ENCODE peak calls at places on chromosomes 16 and 17, in eight cellular contexts. One of them, this sample, is unnamed.

GRCh38 chr16:66515543-66516171 is 34.3 kb downstream of the TK2 start:
- DNase-seq in fibroblast of the aortic adventitia: peak
- DNase-seq in HCT116: no peak
- DNase-seq in fibroblast of mammary gland: peak
- DNase-seq in neural progenitor cell: no peak
- DNase-seq in AG09309: no peak
- DNase-seq in tibial nerve: no peak
- DNase-seq in lower lobe of right lung: no peak
- DNase-seq in this sample: no peak

GRCh38 chr17:81164464-81165245 is 652 bp upstream of the PVALEF start:
- DNase-seq in fibroblast of the aortic adventitia: no peak
- DNase-seq in tibial nerve: no peak
- DNase-seq in lower lobe of right lung: peak
- DNase-seq in HCT116: no peak
- DNase-seq in neural progenitor cell: peak
- DNase-seq in AG09309: no peak
- DNase-seq in fibroblast of mammary gland: no peak
- DNase-seq in this sample: peak

GRCh38 chr17:21282231-21282630 is 2.3 kb upstream of the MAP2K3 start:
- DNase-seq in neural progenitor cell: no peak
- DNase-seq in fibroblast of the aortic adventitia: peak
- DNase-seq in lower lobe of right lung: no peak
- DNase-seq in HCT116: peak
- DNase-seq in tibial nerve: no peak
- DNase-seq in fibroblast of mammary gland: peak
- DNase-seq in AG09309: peak
- DNase-seq in this sample: no peak

GRCh38 chr16:71345031-71345430 is 13.5 kb upstream of the CALB2 start:
- DNase-seq in neural progenitor cell: peak
- DNase-seq in HCT116: no peak
- DNase-seq in fibroblast of the aortic adventitia: no peak
- DNase-seq in fibroblast of mammary gland: no peak
- DNase-seq in lower lobe of right lung: no peak
- DNase-seq in tibial nerve: no peak
- DNase-seq in AG09309: no peak
- DNase-seq in this sample: no peak

GRCh38 chr16:82185012-82185411 is 15.0 kb upstream of the MPHOSPH6 start:
- DNase-seq in fibroblast of mammary gland: no peak
- DNase-seq in neural progenitor cell: no peak
- DNase-seq in HCT116: no peak
- DNase-seq in AG09309: no peak
- DNase-seq in lower lobe of right lung: no peak
- DNase-seq in tibial nerve: no peak
- DNase-seq in fibroblast of the aortic adventitia: no peak
- DNase-seq in this sample: no peak

GRCh38 chr16:57374067-57374534 is 1.8 kb downstream of the CX3CL1 start:
- DNase-seq in HCT116: no peak
- DNase-seq in fibroblast of mammary gland: peak
- DNase-seq in fibroblast of the aortic adventitia: no peak
- DNase-seq in tibial nerve: no peak
- DNase-seq in AG09309: no peak
- DNase-seq in neural progenitor cell: no peak
- DNase-seq in lower lobe of right lung: no peak
- DNase-seq in this sample: no peak

GRCh38 chr16:4324871-4325740 is 9.2 kb downstream of the GLIS2 start:
- DNase-seq in HCT116: no peak
- DNase-seq in fibroblast of mammary gland: no peak
- DNase-seq in lower lobe of right lung: no peak
- DNase-seq in fibroblast of the aortic adventitia: no peak
- DNase-seq in tibial nerve: no peak
- DNase-seq in AG09309: no peak
- DNase-seq in neural progenitor cell: no peak
- DNase-seq in this sample: no peak

GRCh38 chr17:69480197-69480596 is 65.7 kb downstream of the MAP2K6 start:
- DNase-seq in tibial nerve: peak
- DNase-seq in AG09309: no peak
- DNase-seq in fibroblast of mammary gland: no peak
- DNase-seq in lower lobe of right lung: no peak
- DNase-seq in HCT116: no peak
- DNase-seq in neural progenitor cell: no peak
- DNase-seq in fibroblast of the aortic adventitia: no peak
- DNase-seq in this sample: no peak

GRCh38 chr16:88378836-88379693 is 3.7 kb upstream of the ZNF469 start:
- DNase-seq in AG09309: no peak
- DNase-seq in tibial nerve: no peak
- DNase-seq in HCT116: no peak
- DNase-seq in neural progenitor cell: no peak
- DNase-seq in fibroblast of mammary gland: no peak
- DNase-seq in lower lobe of right lung: peak
- DNase-seq in fibroblast of the aortic adventitia: no peak
- DNase-seq in this sample: peak

GRCh38 chr17:6101706-6102105 is 31.5 kb downstream of the WSCD1 start:
- DNase-seq in fibroblast of mammary gland: no peak
- DNase-seq in AG09309: no peak
- DNase-seq in fibroblast of the aortic adventitia: no peak
- DNase-seq in lower lobe of right lung: no peak
- DNase-seq in neural progenitor cell: no peak
- DNase-seq in tibial nerve: no peak
- DNase-seq in HCT116: no peak
- DNase-seq in this sample: peak

GRCh38 chr16:80263848-80264694 is 276.7 kb upstream of the DYNLRB2 start:
- DNase-seq in tibial nerve: no peak
- DNase-seq in lower lobe of right lung: no peak
- DNase-seq in fibroblast of mammary gland: no peak
- DNase-seq in HCT116: no peak
- DNase-seq in neural progenitor cell: no peak
- DNase-seq in AG09309: no peak
- DNase-seq in fibroblast of the aortic adventitia: no peak
- DNase-seq in this sample: no peak

GRCh38 chr16:4058386-4058785 is 57.9 kb downstream of the ADCY9 start:
- DNase-seq in tibial nerve: no peak
- DNase-seq in neural progenitor cell: no peak
- DNase-seq in AG09309: no peak
- DNase-seq in fibroblast of mammary gland: no peak
- DNase-seq in HCT116: no peak
- DNase-seq in lower lobe of right lung: no peak
- DNase-seq in fibroblast of the aortic adventitia: no peak
- DNase-seq in this sample: no peak

GRCh38 chr17:57915980-57916757 is 39.0 kb downstream of the CUEDC1 start:
- DNase-seq in AG09309: no peak
- DNase-seq in neural progenitor cell: peak
- DNase-seq in lower lobe of right lung: no peak
- DNase-seq in tibial nerve: no peak
- DNase-seq in HCT116: no peak
- DNase-seq in fibroblast of mammary gland: no peak
- DNase-seq in fibroblast of the aortic adventitia: no peak
- DNase-seq in this sample: no peak

GRCh38 chr16:57607676-57608461 is 20.6 kb upstream of the ADGRG1 start:
- DNase-seq in fibroblast of mammary gland: no peak
- DNase-seq in AG09309: no peak
- DNase-seq in fibroblast of the aortic adventitia: peak
- DNase-seq in lower lobe of right lung: no peak
- DNase-seq in HCT116: no peak
- DNase-seq in neural progenitor cell: no peak
- DNase-seq in tibial nerve: no peak
- DNase-seq in this sample: peak

GRCh38 chr17:42378597-42379594 is 9.3 kb downstream of the STAT3 start:
- DNase-seq in neural progenitor cell: no peak
- DNase-seq in tibial nerve: no peak
- DNase-seq in fibroblast of mammary gland: peak
- DNase-seq in lower lobe of right lung: no peak
- DNase-seq in fibroblast of the aortic adventitia: peak
- DNase-seq in HCT116: no peak
- DNase-seq in AG09309: no peak
- DNase-seq in this sample: no peak

GRCh38 chr17:47077576-47077975 is 98.5 kb upstream of the RPRML start:
- DNase-seq in fibroblast of mammary gland: peak
- DNase-seq in tibial nerve: no peak
- DNase-seq in neural progenitor cell: no peak
- DNase-seq in HCT116: no peak
- DNase-seq in fibroblast of the aortic adventitia: no peak
- DNase-seq in AG09309: no peak
- DNase-seq in lower lobe of right lung: no peak
- DNase-seq in this sample: no peak

GRCh38 chr16:84768061-84768797 is 51.6 kb upstream of the CRISPLD2 start:
- DNase-seq in lower lobe of right lung: no peak
- DNase-seq in fibroblast of the aortic adventitia: no peak
- DNase-seq in fibroblast of mammary gland: peak
- DNase-seq in tibial nerve: no peak
- DNase-seq in AG09309: no peak
- DNase-seq in neural progenitor cell: no peak
- DNase-seq in HCT116: no peak
- DNase-seq in this sample: no peak

GRCh38 chr16:86929149-86929871 is 351.0 kb downstream of the FOXL1 start:
- DNase-seq in fibroblast of the aortic adventitia: peak
- DNase-seq in tibial nerve: no peak
- DNase-seq in fibroblast of mammary gland: peak
- DNase-seq in HCT116: no peak
- DNase-seq in lower lobe of right lung: no peak
- DNase-seq in neural progenitor cell: no peak
- DNase-seq in AG09309: no peak
- DNase-seq in this sample: no peak

GRCh38 chr17:77741109-77741508 is 217.4 kb upstream of the TNRC6C start:
- DNase-seq in tibial nerve: no peak
- DNase-seq in AG09309: no peak
- DNase-seq in fibroblast of the aortic adventitia: no peak
- DNase-seq in lower lobe of right lung: no peak
- DNase-seq in HCT116: no peak
- DNase-seq in fibroblast of mammary gland: no peak
- DNase-seq in neural progenitor cell: no peak
- DNase-seq in this sample: peak

GRCh38 chr16:78744796-78745464 is 645.5 kb downstream of the WWOX start:
- DNase-seq in tibial nerve: no peak
- DNase-seq in fibroblast of the aortic adventitia: no peak
- DNase-seq in HCT116: no peak
- DNase-seq in fibroblast of mammary gland: no peak
- DNase-seq in lower lobe of right lung: no peak
- DNase-seq in neural progenitor cell: no peak
- DNase-seq in AG09309: no peak
- DNase-seq in this sample: no peak

GRCh38 chr16:636206-637080 is at the start of gene METTL26:
- DNase-seq in fibroblast of mammary gland: peak
- DNase-seq in tibial nerve: peak
- DNase-seq in fibroblast of the aortic adventitia: peak
- DNase-seq in neural progenitor cell: peak
- DNase-seq in AG09309: peak
- DNase-seq in lower lobe of right lung: peak
- DNase-seq in HCT116: peak
- DNase-seq in this sample: peak

GRCh38 chr16:66359012-66359411 is 7.5 kb upstream of the CDH5 start:
- DNase-seq in AG09309: peak
- DNase-seq in neural progenitor cell: no peak
- DNase-seq in fibroblast of the aortic adventitia: peak
- DNase-seq in fibroblast of mammary gland: peak
- DNase-seq in tibial nerve: no peak
- DNase-seq in lower lobe of right lung: no peak
- DNase-seq in HCT116: no peak
- DNase-seq in this sample: no peak

GRCh38 chr17:28726396-28726911 is 421 bp upstream of the TLCD1 start:
- DNase-seq in lower lobe of right lung: no peak
- DNase-seq in AG09309: no peak
- DNase-seq in tibial nerve: no peak
- DNase-seq in fibroblast of mammary gland: no peak
- DNase-seq in neural progenitor cell: peak
- DNase-seq in HCT116: peak
- DNase-seq in fibroblast of the aortic adventitia: peak
- DNase-seq in this sample: peak

GRCh38 chr17:17713839-17714238 is 32.6 kb downstream of the RAI1 start:
- DNase-seq in neural progenitor cell: no peak
- DNase-seq in HCT116: no peak
- DNase-seq in fibroblast of the aortic adventitia: peak
- DNase-seq in tibial nerve: no peak
- DNase-seq in fibroblast of mammary gland: peak
- DNase-seq in AG09309: no peak
- DNase-seq in lower lobe of right lung: peak
- DNase-seq in this sample: no peak
- H3K4me3 ChIP-seq in neural progenitor cell: no peak
- H3K4me3 ChIP-seq in HCT116: no peak
- H3K4me3 ChIP-seq in fibroblast of the aortic adventitia: no peak
- H3K4me3 ChIP-seq in tibial nerve: no peak
- H3K4me3 ChIP-seq in fibroblast of mammary gland: no peak
- H3K4me3 ChIP-seq in AG09309: no peak
- H3K4me3 ChIP-seq in lower lobe of right lung: no peak
- H3K4me3 ChIP-seq in this sample: no peak

GRCh38 chr16:65061263-65061662 is 60.6 kb downstream of the CDH11 start:
- DNase-seq in fibroblast of mammary gland: no peak
- DNase-seq in lower lobe of right lung: no peak
- DNase-seq in AG09309: no peak
- DNase-seq in tibial nerve: no peak
- DNase-seq in neural progenitor cell: no peak
- DNase-seq in HCT116: no peak
- DNase-seq in fibroblast of the aortic adventitia: no peak
- DNase-seq in this sample: no peak
- TF ChIP-seq CTCF in fibroblast of mammary gland: no peak
- TF ChIP-seq CTCF in lower lobe of right lung: no peak
- TF ChIP-seq CTCF in AG09309: no peak
- TF ChIP-seq CTCF in tibial nerve: no peak
- TF ChIP-seq CTCF in neural progenitor cell: no peak
- TF ChIP-seq CTCF in HCT116: no peak
- TF ChIP-seq CTCF in fibroblast of the aortic adventitia: no peak
- TF ChIP-seq CTCF in this sample: no peak

GRCh38 chr16:11350531-11351335 is 5.5 kb downstream of the RMI2 start:
- DNase-seq in neural progenitor cell: no peak
- DNase-seq in tibial nerve: no peak
- DNase-seq in fibroblast of mammary gland: peak
- DNase-seq in AG09309: peak
- DNase-seq in lower lobe of right lung: no peak
- DNase-seq in fibroblast of the aortic adventitia: peak
- DNase-seq in HCT116: no peak
- DNase-seq in this sample: no peak
- H3K4me3 ChIP-seq in neural progenitor cell: no peak
- H3K4me3 ChIP-seq in tibial nerve: no peak
- H3K4me3 ChIP-seq in fibroblast of mammary gland: no peak
- H3K4me3 ChIP-seq in AG09309: peak
- H3K4me3 ChIP-seq in lower lobe of right lung: no peak
- H3K4me3 ChIP-seq in fibroblast of the aortic adventitia: peak
- H3K4me3 ChIP-seq in HCT116: no peak
- H3K4me3 ChIP-seq in this sample: no peak

DNA sequence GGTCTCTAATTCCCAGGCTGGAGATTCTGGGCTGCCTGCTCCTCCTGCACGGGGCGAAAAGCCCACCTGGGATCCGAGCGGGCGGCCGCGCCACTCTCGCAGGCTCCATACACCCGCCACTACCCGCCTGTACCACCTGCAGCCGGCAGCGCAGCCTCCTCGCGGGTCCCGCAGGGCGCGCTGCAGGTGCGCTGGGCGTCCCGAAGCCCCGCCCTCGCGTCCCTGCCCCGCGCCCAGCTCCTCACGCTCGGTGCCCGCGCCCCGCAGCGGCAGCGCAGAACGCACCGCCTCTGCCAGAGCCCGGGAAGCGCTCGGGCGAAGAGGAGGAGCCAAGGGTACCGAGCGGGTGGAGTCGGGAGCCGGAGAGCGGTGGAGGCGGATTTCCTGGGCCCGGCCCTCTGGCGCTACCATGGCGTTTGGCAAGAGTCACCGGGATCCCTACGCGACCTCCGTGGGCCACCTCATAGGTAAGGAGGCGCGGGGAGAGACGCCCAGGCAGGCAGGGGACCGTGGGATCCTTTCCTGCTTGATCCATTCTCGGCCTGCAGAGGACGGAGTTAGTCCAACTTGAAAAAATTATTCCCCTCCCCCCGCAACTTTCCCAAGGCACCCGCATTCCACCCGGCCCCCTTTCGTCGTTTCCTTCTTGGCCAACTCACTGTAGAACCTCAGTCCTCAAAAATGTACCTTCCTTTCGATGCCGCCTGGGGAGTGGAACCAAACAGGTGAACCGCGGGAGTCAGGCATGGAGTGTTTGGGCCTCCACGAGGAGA is at the start of gene TOM1L1:
- DNase-seq in fibroblast of mammary gland: peak
- DNase-seq in AG09309: no peak
- DNase-seq in fibroblast of the aortic adventitia: peak
- DNase-seq in neural progenitor cell: peak
- DNase-seq in lower lobe of right lung: peak
- DNase-seq in tibial nerve: no peak
- DNase-seq in HCT116: peak
- DNase-seq in this sample: no peak
- TF ChIP-seq CTCF in fibroblast of mammary gland: no peak
- TF ChIP-seq CTCF in AG09309: no peak
- TF ChIP-seq CTCF in fibroblast of the aortic adventitia: no peak
- TF ChIP-seq CTCF in neural progenitor cell: peak
- TF ChIP-seq CTCF in lower lobe of right lung: peak
- TF ChIP-seq CTCF in tibial nerve: no peak
- TF ChIP-seq CTCF in HCT116: no peak
- TF ChIP-seq CTCF in this sample: no peak

This sample was measured in dorsolateral prefrontal cortex.